ENCODE peak calls at places on chromosomes 5 and 9, in seven cellular contexts. V is GM10248, N is AG09309, A is lung, M is lower lobe of right lung, I is cardiac fibroblast, J is fibroblast of villous mesenchyme. S is an unnamed sample.

GRCh38 chr5:156460496-156460895 is 133.5 kb downstream of the SGCD start:
- DNase-seq in V (no peak), N (peak; percentile 13), A (no peak), M (no peak), I (no peak), J (no peak), S (no peak)

GRCh38 chr5:133229931-133230664 is 178.3 kb downstream of the HSPA4 start:
- DNase-seq in V (no peak), N (no peak), A (no peak), M (no peak), I (no peak), J (no peak), S (peak; percentile 20)

GRCh38 chr9:3018691-3019230 is 174.9 kb upstream of the PUM3 start:
- DNase-seq in V (no peak), N (no peak), A (no peak), M (no peak), I (no peak), J (no peak), S (no peak)

GRCh38 chr9:92463989-92464388 is 18.3 kb downstream of the ASPN start:
- DNase-seq in V (no peak), N (peak; percentile 78), A (no peak), M (no peak), I (peak; percentile 82), J (peak; percentile 86), S (no peak)

GRCh38 chr9:97900103-97900737 is 22.1 kb downstream of the TRMO start:
- DNase-seq in V (no peak), N (peak; percentile 80), A (no peak), M (no peak), I (peak; percentile 80), J (peak; percentile 10), S (no peak)

GRCh38 chr5:134436523-134437339 is 25.1 kb upstream of the CDKN2AIPNL start:
- DNase-seq in V (peak; percentile 74), N (peak; percentile 84), A (peak; percentile 89), M (peak; percentile 93), I (peak; percentile 77), J (peak; percentile 77), S (peak; percentile 77)

GRCh38 chr5:9283021-9283420 is 262.9 kb downstream of the SEMA5A start:
- DNase-seq in V (no peak), N (peak; percentile 59), A (no peak), M (no peak), I (no peak), J (peak; percentile 53), S (no peak)

GRCh38 chr9:33132249-33132772 is 34.8 kb downstream of the B4GALT1 start:
- DNase-seq in V (no peak), N (peak; percentile 51), A (no peak), M (no peak), I (peak; percentile 64), J (peak; percentile 75), S (no peak)

DNA sequence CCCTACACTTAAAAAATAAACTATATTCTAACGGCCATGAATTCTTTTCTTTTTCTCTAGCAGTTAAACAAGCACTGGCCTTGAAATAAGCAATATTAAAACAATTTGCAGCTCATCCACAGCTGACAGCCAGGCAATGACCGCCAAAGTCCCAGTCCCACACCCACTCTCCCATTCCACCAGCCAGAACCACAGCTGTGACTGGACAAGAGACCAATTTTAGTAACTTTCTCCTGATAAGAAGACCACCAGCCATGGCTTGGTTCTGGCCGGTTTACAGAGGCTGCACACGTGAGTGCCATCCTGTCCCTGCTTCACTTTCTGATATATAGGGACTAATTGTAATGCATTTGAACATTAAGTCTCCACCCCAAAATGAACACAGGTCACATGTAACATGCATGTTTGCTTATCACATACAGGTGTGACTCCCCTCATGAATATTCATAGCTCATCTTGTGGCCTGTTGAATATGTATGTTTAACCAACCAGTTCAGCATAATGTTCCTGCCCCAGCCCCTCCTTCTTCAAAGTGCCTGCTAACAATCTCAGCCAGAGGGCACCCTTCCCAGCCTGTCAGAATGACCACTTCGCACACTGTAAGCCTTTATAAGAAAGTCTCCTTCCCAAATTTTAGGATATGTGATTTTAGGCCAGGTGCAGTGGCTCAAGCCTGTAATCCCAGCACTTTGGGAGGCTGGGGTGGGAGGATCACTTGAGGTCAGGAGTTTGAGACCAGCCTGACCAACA is 23.9 kb upstream of the FANCC start:
- DNase-seq in V (no peak), N (no peak), A (no peak), M (no peak), I (peak; percentile 59), J (peak; percentile 53), S (no peak)
- TF ChIP-seq CTCF in V (peak; percentile 9), N (peak; percentile 51), A (no peak), M (no peak), I (peak; percentile 38), J (peak; percentile 51), S (no peak)

DNA sequence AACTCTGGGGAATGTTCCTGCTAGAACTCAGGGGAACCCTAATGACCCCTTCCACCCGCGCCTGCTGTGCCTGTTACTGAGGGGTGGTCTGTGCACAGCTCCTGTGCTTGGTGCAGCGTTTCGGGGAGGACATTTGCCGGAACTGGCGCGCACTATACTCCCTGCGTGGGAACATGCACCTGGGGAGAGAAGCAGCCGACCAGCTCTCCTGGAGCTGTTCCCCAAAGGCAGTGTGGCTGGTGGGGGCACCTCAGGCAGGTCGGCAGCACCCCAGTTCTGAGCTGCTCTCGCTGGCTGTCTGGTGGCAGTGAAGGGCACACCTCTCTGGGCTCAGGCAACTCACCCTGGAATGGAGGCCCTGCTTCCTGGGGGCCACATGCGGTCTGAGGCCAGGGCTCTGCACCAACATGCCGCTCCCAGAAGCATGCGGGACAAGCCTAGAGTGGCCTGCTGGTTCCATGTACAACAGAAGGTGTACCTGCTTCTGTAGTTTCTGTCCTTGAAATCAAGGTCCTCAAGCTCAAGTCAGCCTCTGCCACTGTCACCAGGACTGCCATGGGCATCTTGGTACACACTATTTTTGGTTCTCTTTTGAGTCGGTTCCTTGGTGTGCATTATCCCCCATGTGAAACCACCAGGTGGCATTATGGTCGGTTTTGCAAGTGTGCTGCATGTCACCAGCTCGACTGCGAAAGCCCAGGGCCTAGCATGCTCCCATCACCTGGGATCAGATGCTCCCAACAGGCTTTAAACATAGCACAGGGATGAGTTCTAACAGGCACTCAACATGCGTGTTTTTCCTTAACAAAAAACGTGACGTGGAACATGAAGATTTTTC is 7.8 kb upstream of the MRNIP start:
- DNase-seq in V (no peak), N (no peak), A (no peak), M (no peak), I (no peak), J (peak; percentile 12), S (no peak)
- TF ChIP-seq CTCF in V (peak; percentile 10), N (no peak), A (no peak), M (no peak), I (no peak), J (no peak), S (peak; percentile 12)

DNA sequence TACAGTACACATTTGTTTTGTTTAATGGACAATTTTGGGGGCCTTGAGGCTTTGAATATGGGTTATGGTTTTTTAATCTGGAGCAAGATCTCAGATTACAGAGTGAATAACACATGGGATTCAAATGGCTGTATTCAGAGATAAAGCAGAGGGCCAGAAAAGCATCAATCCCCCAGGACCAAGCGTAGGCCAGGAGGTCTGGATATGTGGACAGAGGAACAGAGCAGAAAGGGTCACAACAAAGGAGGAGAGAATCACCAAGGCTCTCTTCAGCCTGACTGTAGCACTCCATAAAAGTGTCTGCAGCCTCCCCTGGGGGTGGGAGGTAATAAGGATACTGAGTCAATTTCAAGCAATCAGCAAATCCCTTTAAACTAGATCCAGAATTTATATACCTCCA is 47.7 kb upstream of the STK32A start:
- DNase-seq in V (no peak), N (no peak), A (no peak), M (no peak), I (no peak), J (no peak), S (no peak)
- TF ChIP-seq CTCF in V (no peak), N (no peak), A (no peak), M (no peak), I (no peak), J (no peak), S (no peak)

GRCh38 chr5:160418561-160419457 is at the start of gene SLU7:
- DNase-seq in V (peak; percentile 93), N (peak; percentile 80), A (peak; percentile 94), M (peak; percentile 94), I (peak; percentile 98), J (peak; percentile 97), S (peak; percentile 91)
- TF ChIP-seq CTCF in V (no peak), N (no peak), A (no peak), M (no peak), I (no peak), J (no peak), S (no peak)

GRCh38 chr9:16640649-16641048 is 229.8 kb downstream of the BNC2 start:
- DNase-seq in V (no peak), N (no peak), A (no peak), M (no peak), I (peak; percentile 39), J (no peak), S (no peak)
- TF ChIP-seq CTCF in V (no peak), N (peak; percentile 25), A (no peak), M (no peak), I (peak; percentile 36), J (peak; percentile 33), S (no peak)